ENCODE peak calls at places on chromosomes 16 and 17, in seven cellular contexts. X is activated CD4-positive, alpha-beta T cell treated with anti-CD3 and anti-CD28 coated beads, Interleukin-2, amount 50 U/mL, for 1 hour; T is activated T-cell treated with anti-CD3 and anti-CD28 coated beads for 24 hours; P is stimulated activated naive CD8-positive, alpha-beta T cell treated with anti-CD3 and anti-CD28 coated beads, Interleukin-15, amount 100 ng/mL, for 72 hours; N is central memory CD4-positive, alpha-beta T cell; G is glutamatergic neuron; J is tibial artery. Q is an unnamed sample.

GRCh38 chr17:40993856-40994255 is at the start of gene KRTAP3-3:
- DNase-seq in X (no peak), T (no peak), P (no peak), N (no peak), G (peak), J (no peak), Q (no peak)

GRCh38 chr17:81685108-81685507 is 1.3 kb downstream of the HGS start:
- DNase-seq in X (no peak), T (peak), P (no peak), N (no peak), G (no peak), J (no peak), Q (no peak)

GRCh38 chr17:51118330-51119195 is 2.1 kb downstream of the SPAG9 start:
- DNase-seq in X (no peak), T (no peak), P (no peak), N (no peak), G (no peak), J (peak), Q (no peak)

GRCh38 chr17:68346448-68346847 is 55.2 kb downstream of the ARSG start:
- DNase-seq in X (peak), T (peak), P (peak), N (peak), G (no peak), J (peak), Q (no peak)

GRCh38 chr16:67157892-67158635 is 1.6 kb downstream of the TRADD start:
- DNase-seq in X (no peak), T (no peak), P (no peak), N (peak), G (no peak), J (no peak), Q (no peak)

GRCh38 chr17:19346351-19347255 is 15.9 kb downstream of the B9D1 start:
- DNase-seq in X (no peak), T (no peak), P (no peak), N (no peak), G (no peak), J (peak), Q (no peak)

GRCh38 chr17:70563301-70563820 is 394.0 kb downstream of the KCNJ2 start:
- DNase-seq in X (no peak), T (no peak), P (no peak), N (no peak), G (no peak), J (no peak), Q (no peak)

GRCh38 chr16:35188288-35189155 is 1729.1 kb downstream of the TP53TG3F start:
- DNase-seq in X (no peak), T (no peak), P (no peak), N (no peak), G (no peak), J (no peak), Q (no peak)

GRCh38 chr16:56289412-56289811 is 98.1 kb downstream of the GNAO1 start:
- DNase-seq in X (no peak), T (no peak), P (no peak), N (no peak), G (no peak), J (no peak), Q (no peak)

GRCh38 chr17:82963104-82963950 is 116.1 kb upstream of the METRNL start:
- DNase-seq in X (peak), T (no peak), P (peak), N (no peak), G (peak), J (peak), Q (peak)

GRCh38 chr16:28193530-28194423 is 18.0 kb downstream of the XPO6 start:
- DNase-seq in X (no peak), T (no peak), P (peak), N (peak), G (no peak), J (no peak), Q (no peak)

GRCh38 chr16:7867831-7868230 is 535.2 kb downstream of the RBFOX1 start:
- DNase-seq in X (no peak), T (no peak), P (no peak), N (no peak), G (no peak), J (no peak), Q (no peak)